ENCODE peak calls at places on chromosomes 5 and 9, in seven cellular contexts. X is globus pallidus; H is OCI-LY7; W is mesenteric fat pad; O is ureter; D is pancreas; J is effector CD4-positive, alpha-beta T cell. P is an unnamed sample.

GRCh38 chr9:129776566-129776937 is 23.7 kb upstream of the PTGES start:
- DNase-seq in O (no peak), X (no peak), J (no peak), W (no peak), H (no peak), D (no peak), P (no peak)

GRCh38 chr9:71839665-71840064 is 71.3 kb downstream of the ABHD17B start:
- DNase-seq in J (no peak), W (no peak), X (no peak), O (no peak), D (no peak), H (no peak), P (no peak)

GRCh38 chr5:8864053-8864452 is 681.8 kb downstream of the SEMA5A start:
- DNase-seq in O (no peak), X (no peak), J (no peak), W (no peak), H (peak; percentile 47), D (no peak), P (no peak)

GRCh38 chr5:62460578-62460983 is 48.0 kb downstream of the IPO11 start:
- DNase-seq in J (no peak), W (no peak), H (peak; percentile 64), X (peak; percentile 26), D (no peak), O (no peak), P (peak; percentile 22)

GRCh38 chr9:15592317-15592716 is 39.5 kb downstream of the CCDC171 start:
- DNase-seq in D (no peak), J (no peak), X (no peak), H (no peak), W (no peak), O (no peak), P (no peak)

GRCh38 chr5:123709422-123709821 is 197.4 kb downstream of the CSNK1G3 start:
- DNase-seq in X (no peak), O (no peak), J (no peak), H (no peak), W (no peak), D (no peak), P (no peak)

GRCh38 chr9:35226685-35227084 is 64.9 kb downstream of the UNC13B start:
- DNase-seq in W (no peak), X (no peak), J (no peak), D (no peak), O (no peak), H (no peak), P (no peak)

GRCh38 chr5:73591102-73591695 is 25.7 kb downstream of the UTP15 start:
- DNase-seq in X (peak; percentile 62), D (no peak), H (peak; percentile 77), J (peak; percentile 61), W (no peak), O (peak; percentile 73), P (peak; percentile 62)

GRCh38 chr9:27671591-27671990 is 98.3 kb upstream of the C9orf72 start:
- DNase-seq in W (no peak), H (no peak), O (no peak), D (no peak), X (no peak), J (no peak), P (no peak)

GRCh38 chr5:73499187-73499586 is 945 bp downstream of the BTF3 start:
- DNase-seq in J (no peak), X (no peak), H (peak; percentile 15), W (no peak), D (no peak), O (no peak), P (no peak)

GRCh38 chr5:173888473-173889135 is 455 bp downstream of the CPEB4 start:
- DNase-seq in W (no peak), H (no peak), J (peak; percentile 8), D (peak; percentile 59), X (no peak), O (no peak), P (no peak)

GRCh38 chr9:6215562-6215961 is at the start of gene IL33:
- DNase-seq in W (no peak), H (no peak), O (peak; percentile 59), D (no peak), X (peak; percentile 43), J (no peak), P (peak; percentile 12)

GRCh38 chr5:169290895-169291294 is 10.0 kb downstream of the SLIT3 start:
- DNase-seq in H (no peak), W (no peak), D (no peak), O (no peak), X (no peak), J (no peak), P (no peak)

GRCh38 chr9:82090041-82090440 is 101.5 kb downstream of the SPATA31D1 start:
- DNase-seq in X (no peak), D (no peak), W (no peak), O (no peak), H (no peak), J (no peak), P (no peak)

GRCh38 chr9:128497824-128498610 is 6.5 kb upstream of the GLE1 start:
- DNase-seq in W (peak; percentile 84), H (no peak), J (no peak), X (peak; percentile 81), D (no peak), O (no peak), P (no peak)

GRCh38 chr5:167065784-167066183 is 1225.7 kb upstream of the WWC1 start:
- DNase-seq in O (no peak), D (no peak), W (no peak), J (no peak), H (no peak), X (no peak), P (no peak)

GRCh38 chr9:38622083-38622674 is 1.8 kb upstream of the ANKRD18A start:
- DNase-seq in W (no peak), X (no peak), O (no peak), J (no peak), H (no peak), D (peak; percentile 56), P (no peak)

GRCh38 chr9:99948896-99949295 is 42.4 kb downstream of the STX17 start:
- DNase-seq in X (no peak), D (no peak), O (no peak), J (no peak), H (no peak), W (no peak), P (no peak)

GRCh38 chr5:1125030-1125357 is 13.1 kb upstream of the SLC12A7 start:
- DNase-seq in H (no peak), W (no peak), O (no peak), D (peak; percentile 71), J (no peak), X (no peak), P (no peak)

GRCh38 chr9:108665856-108666784 is 189.7 kb downstream of the ACTL7B start:
- DNase-seq in J (no peak), O (no peak), X (no peak), W (no peak), D (no peak), H (no peak), P (no peak)

GRCh38 chr9:124779368-124780059 is 2.6 kb downstream of the OLFML2A start:
- DNase-seq in D (peak; percentile 12), J (no peak), X (no peak), W (peak; percentile 62), O (peak; percentile 53), H (no peak), P (no peak)

GRCh38 chr5:78747703-78748359 is 99.3 kb upstream of the LHFPL2 start:
- DNase-seq in W (no peak), X (peak; percentile 54), D (no peak), O (no peak), J (no peak), H (no peak), P (no peak)

GRCh38 chr9:22108581-22109370 is 99.7 kb upstream of the CDKN2B start:
- DNase-seq in X (no peak), O (no peak), D (no peak), W (no peak), H (no peak), J (no peak), P (no peak)

GRCh38 chr5:5165541-5166002 is 25.4 kb downstream of the ADAMTS16 start:
- DNase-seq in X (no peak), H (no peak), W (no peak), J (no peak), D (no peak), O (no peak), P (no peak)